ENCODE peak calls at places on chromosomes 5 and 9, in four cellular contexts. N is AG04450; R is activated CD8-positive, alpha-beta memory T cell treated with anti-CD3 and anti-CD28 coated beads for 4 hours; F is anterior cingulate cortex. G is an unnamed sample.

GRCh38 chr9:115524467-115525059 is 406.6 kb upstream of the TNC start:
- DNase-seq in N (peak; percentile 55), R (no peak), F (no peak), G (peak; percentile 45)

GRCh38 chr9:101711330-101711941 is 27.0 kb downstream of the GRIN3A start:
- DNase-seq in N (no peak), R (no peak), F (no peak), G (no peak)

GRCh38 chr5:95773325-95774059 is 42.4 kb downstream of the RHOBTB3 start:
- DNase-seq in N (no peak), R (no peak), F (no peak), G (no peak)

GRCh38 chr5:100643473-100643872 is 108.3 kb downstream of the FAM174A start:
- DNase-seq in N (no peak), R (no peak), F (no peak), G (no peak)

GRCh38 chr5:112921833-112922817 is at the start of gene REEP5:
- DNase-seq in N (no peak), R (peak; percentile 63), F (peak; percentile 79), G (no peak)

GRCh38 chr5:178313316-178313715 is 80.7 kb upstream of the PHYKPL start:
- DNase-seq in N (no peak), R (no peak), F (no peak), G (no peak)

GRCh38 chr9:78325846-78326350 is 29.0 kb downstream of the PSAT1 start:
- DNase-seq in N (no peak), R (no peak), F (no peak), G (no peak)

GRCh38 chr5:125357660-125358059 is 611.2 kb upstream of the ZNF608 start:
- DNase-seq in N (no peak), R (no peak), F (no peak), G (no peak)

GRCh38 chr9:2231831-2232230 is 216.7 kb downstream of the SMARCA2 start:
- DNase-seq in N (no peak), R (no peak), F (no peak), G (no peak)

GRCh38 chr5:64806537-64806936 is 37.8 kb downstream of the CWC27 start:
- DNase-seq in N (no peak), R (no peak), F (no peak), G (no peak)

GRCh38 chr5:96294887-96295209 is 138.2 kb downstream of the PCSK1 start:
- DNase-seq in N (no peak), R (no peak), F (no peak), G (no peak)

GRCh38 chr5:34854459-34855174 is 15.7 kb downstream of the TTC23L start:
- DNase-seq in N (no peak), R (no peak), F (no peak), G (no peak)

GRCh38 chr9:95382433-95382832 is 64.9 kb upstream of the FANCC start:
- DNase-seq in N (no peak), R (no peak), F (no peak), G (no peak)

GRCh38 chr5:171162602-171163001 is 146.4 kb upstream of the TLX3 start:
- DNase-seq in N (no peak), R (no peak), F (no peak), G (no peak)

GRCh38 chr5:120152472-120152871 is 311.6 kb upstream of the PRR16 start:
- DNase-seq in N (peak; percentile 55), R (no peak), F (no peak), G (no peak)

GRCh38 chr5:169424956-169425318 is 124.0 kb upstream of the SLIT3 start:
- DNase-seq in N (no peak), R (no peak), F (no peak), G (no peak)

GRCh38 chr5:138065102-138065501 is 18.7 kb upstream of the WNT8A start:
- DNase-seq in N (no peak), R (no peak), F (no peak), G (no peak)

GRCh38 chr5:55232194-55232984 is 1.0 kb downstream of the CCNO start:
- DNase-seq in N (no peak), R (no peak), F (no peak), G (no peak)

GRCh38 chr9:126292736-126293521 is 33.7 kb upstream of the MVB12B start:
- DNase-seq in N (no peak), R (no peak), F (no peak), G (no peak)

GRCh38 chr9:444528-444927 is 229.9 kb downstream of the DOCK8 start:
- DNase-seq in N (no peak), R (no peak), F (no peak), G (no peak)

GRCh38 chr5:137220523-137220927 is 278.6 kb downstream of the SPOCK1 start:
- DNase-seq in N (no peak), R (no peak), F (no peak), G (no peak)

GRCh38 chr5:88879724-88880123 is 3.3 kb downstream of the MEF2C start:
- DNase-seq in N (no peak), R (no peak), F (no peak), G (no peak)

GRCh38 chr9:73230257-73230656 is 78.6 kb downstream of the ANXA1 start:
- DNase-seq in N (no peak), R (no peak), F (no peak), G (no peak)

GRCh38 chr9:130276121-130276520 is 10.6 kb downstream of the HMCN2 start:
- DNase-seq in N (peak; percentile 29), R (no peak), F (no peak), G (no peak)

GRCh38 chr9:116737137-116737546 is 50.0 kb downstream of the TRIM32 start:
- DNase-seq in N (peak; percentile 47), R (peak; percentile 1), F (peak; percentile 80), G (peak; percentile 39)

GRCh38 chr5:139633295-139634027 is 14.7 kb upstream of the CXXC5 start:
- DNase-seq in N (no peak), R (no peak), F (peak; percentile 68), G (no peak)

GRCh38 chr5:90182726-90183125 is 226.8 kb downstream of the CETN3 start:
- DNase-seq in N (no peak), R (no peak), F (no peak), G (no peak)